ENCODE peak calls at places on chromosomes 5 and 9, in eight cellular contexts. A is CD8-positive, alpha-beta memory T cell; W is uterus; Z is RPMI8226; N is fibroblast of mammary gland; M is kidney glomerular epithelial cell; D is GM20000; C is CD4-positive, alpha-beta memory T cell. G is an unnamed sample.

GRCh38 chr9:77475641-77476473 is 172.3 kb downstream of the GNA14 start:
- DNase-seq in A (peak), C (peak), N (peak), M (no peak), W (no peak), D (peak), Z (no peak), G (no peak)

GRCh38 chr5:107875834-107876233 is 205.1 kb upstream of the EFNA5 start:
- DNase-seq in D (no peak), A (no peak), N (peak), C (no peak), M (peak), Z (no peak), W (peak), G (peak)

GRCh38 chr5:131096774-131097695 is 68.0 kb downstream of the HINT1 start:
- DNase-seq in Z (no peak), C (no peak), W (no peak), M (no peak), N (peak), D (no peak), A (no peak), G (no peak)

GRCh38 chr9:127817881-127818434 is 15.3 kb downstream of the FPGS start:
- DNase-seq in C (no peak), W (no peak), N (no peak), Z (no peak), M (no peak), D (no peak), A (no peak), G (no peak)

GRCh38 chr9:74772126-74772525 is 115.6 kb downstream of the TRPM6 start:
- DNase-seq in A (no peak), C (no peak), Z (no peak), D (peak), M (no peak), N (no peak), W (no peak), G (no peak)

GRCh38 chr9:137445930-137446431 is 4.8 kb upstream of the ENTPD8 start:
- DNase-seq in A (peak), C (no peak), M (no peak), D (no peak), W (no peak), Z (no peak), N (peak), G (no peak)

GRCh38 chr9:38417003-38417965 is 7.0 kb downstream of the IGFBPL1 start:
- DNase-seq in D (peak), C (peak), Z (peak), A (no peak), M (no peak), W (no peak), N (peak), G (no peak)

GRCh38 chr9:37508135-37508833 is 22.5 kb downstream of the POLR1E start:
- DNase-seq in A (no peak), Z (no peak), D (no peak), W (no peak), C (no peak), M (no peak), N (peak), G (no peak)

GRCh38 chr9:86794356-86795046 is 152.8 kb downstream of the GAS1 start:
- DNase-seq in A (no peak), W (peak), M (no peak), N (peak), C (no peak), D (no peak), Z (no peak), G (no peak)

GRCh38 chr9:105858877-105859276 is 164.5 kb downstream of the TMEM38B start:
- DNase-seq in D (no peak), C (no peak), Z (no peak), M (no peak), A (no peak), N (no peak), W (no peak), G (no peak)

GRCh38 chr5:66860199-66860975 is 264.2 kb downstream of the MAST4 start:
- DNase-seq in D (no peak), A (no peak), W (no peak), C (no peak), Z (no peak), N (peak), M (no peak), G (no peak)

GRCh38 chr9:126482361-126483044 is 131.2 kb upstream of the LMX1B start:
- DNase-seq in Z (no peak), A (no peak), N (no peak), D (no peak), C (no peak), W (no peak), M (no peak), G (no peak)

GRCh38 chr9:116628706-116629105 is 58.4 kb upstream of the TRIM32 start:
- DNase-seq in M (no peak), C (no peak), N (no peak), W (no peak), Z (no peak), A (no peak), D (no peak), G (no peak)

GRCh38 chr5:137822158-137822764 is 45.4 kb upstream of the MYOT start:
- DNase-seq in Z (peak), D (peak), C (no peak), W (peak), M (peak), N (peak), A (no peak), G (peak)

GRCh38 chr9:84493284-84493947 is 152.9 kb upstream of the SLC28A3 start:
- DNase-seq in Z (no peak), M (no peak), W (no peak), D (no peak), A (no peak), N (no peak), C (no peak), G (no peak)

GRCh38 chr9:127406799-127407504 is 10.0 kb downstream of the SLC2A8 start:
- DNase-seq in M (no peak), N (no peak), Z (no peak), C (no peak), A (no peak), D (no peak), W (no peak), G (no peak)

GRCh38 chr5:8458038-8458383 is 589.1 kb downstream of the MTRR start:
- DNase-seq in Z (no peak), D (peak), C (no peak), W (no peak), A (peak), M (peak), N (peak), G (no peak)

GRCh38 chr9:97744710-97745708 is 47.9 kb upstream of the XPA start:
- DNase-seq in M (no peak), W (no peak), C (no peak), D (no peak), N (no peak), A (no peak), Z (no peak), G (no peak)

GRCh38 chr9:83330207-83331196 is 207.7 kb downstream of the FRMD3 start:
- DNase-seq in Z (no peak), D (no peak), A (no peak), C (no peak), W (no peak), M (no peak), N (no peak), G (peak)

GRCh38 chr9:4344946-4345345 is 45.1 kb upstream of the GLIS3 start:
- DNase-seq in N (no peak), A (no peak), C (peak), W (no peak), M (no peak), D (no peak), Z (no peak), G (no peak)

GRCh38 chr5:10863763-10864383 is 102.8 kb upstream of the DAP start:
- DNase-seq in M (no peak), W (no peak), C (peak), A (peak), D (peak), Z (peak), N (peak), G (no peak)

GRCh38 chr5:127943061-127943371 is 140.6 kb upstream of the SLC12A2 start:
- DNase-seq in M (no peak), C (no peak), W (no peak), Z (no peak), D (no peak), N (no peak), A (no peak), G (no peak)

GRCh38 chr5:122073023-122073422 is 5.0 kb downstream of the LOX start:
- DNase-seq in A (no peak), W (no peak), C (no peak), N (no peak), Z (no peak), D (no peak), M (no peak), G (no peak)

GRCh38 chr5:172059661-172060100 is 53.2 kb upstream of the FBXW11 start:
- DNase-seq in M (no peak), Z (no peak), C (no peak), W (no peak), A (no peak), N (peak), D (no peak), G (peak)

GRCh38 chr5:81268797-81269196 is 32.6 kb upstream of the ZCCHC9 start:
- DNase-seq in M (peak), Z (no peak), A (no peak), D (no peak), W (no peak), C (no peak), N (peak), G (peak)

GRCh38 chr5:127590154-127590722 is 58.6 kb upstream of the CTXN3 start:
- DNase-seq in N (no peak), C (no peak), D (peak), Z (no peak), W (no peak), M (no peak), A (no peak), G (no peak)

GRCh38 chr9:36995927-36996471 is 38.1 kb downstream of the PAX5 start:
- DNase-seq in A (peak), W (no peak), M (peak), C (peak), D (peak), Z (peak), N (peak), G (peak)

GRCh38 chr5:176810084-176810597 is at the start of gene UNC5A:
- DNase-seq in C (peak), M (no peak), N (peak), A (peak), Z (peak), W (no peak), D (peak), G (no peak)

GRCh38 chr9:118957585-118957984 is 411.6 kb downstream of the BRINP1 start:
- DNase-seq in M (no peak), W (no peak), D (no peak), C (no peak), N (peak), Z (no peak), A (no peak), G (no peak)

GRCh38 chr5:118450924-118451332 is 537.4 kb downstream of the DTWD2 start:
- DNase-seq in Z (no peak), N (no peak), M (no peak), C (no peak), W (no peak), D (no peak), A (no peak), G (no peak)

GRCh38 chr5:113806823-113807222 is 293.3 kb downstream of the YTHDC2 start:
- DNase-seq in W (peak), C (no peak), N (no peak), D (no peak), Z (no peak), M (no peak), A (no peak), G (no peak)

GRCh38 chr5:144125163-144125726 is 45.2 kb downstream of the YIPF5 start:
- DNase-seq in M (no peak), A (no peak), C (no peak), Z (no peak), W (no peak), N (peak), D (no peak), G (no peak)

GRCh38 chr9:113646946-113647914 is 183.7 kb downstream of the RGS3 start:
- DNase-seq in Z (no peak), N (no peak), W (no peak), A (no peak), C (no peak), D (no peak), M (no peak), G (no peak)

GRCh38 chr5:120415985-120416384 is 48.1 kb upstream of the PRR16 start:
- DNase-seq in D (no peak), A (no peak), N (no peak), Z (no peak), M (no peak), C (no peak), W (no peak), G (no peak)

G was measured in RCC 7860.